ENCODE peak calls at places on chromosomes 7 and 10, in ten cellular contexts. U is CD8-positive, alpha-beta T cell; W is heart left ventricle; Y is lower lobe of right lung; F is PC-3; T is CD8-positive, alpha-beta memory T cell; E is dorsolateral prefrontal cortex; P is PC-9; B is A549; A is substantia nigra. M is an unnamed sample.

GRCh38 chr7:44972562-44972961 is 6.3 kb downstream of the MYO1G start:
- DNase-seq in F (no peak), E (no peak), A (no peak), P (no peak), W (no peak), Y (no peak), U (no peak), T (no peak), B (no peak), M (no peak)

GRCh38 chr10:88245974-88246511 is 337.1 kb downstream of the RNLS start:
- DNase-seq in B (no peak), E (peak; percentile 37), A (no peak), P (no peak), W (peak; percentile 35), F (no peak), Y (no peak), T (no peak), U (no peak), M (no peak)

GRCh38 chr7:47534322-47535032 is 47.4 kb downstream of the TNS3 start:
- DNase-seq in E (no peak), B (peak; percentile 40), P (peak; percentile 76), F (peak; percentile 96), Y (no peak), U (no peak), T (no peak), A (no peak), W (no peak), M (no peak)

GRCh38 chr10:28676968-28677888 is at the start of gene BAMBI:
- DNase-seq in U (peak; percentile 78), E (peak; percentile 62), P (peak; percentile 93), Y (peak; percentile 94), B (peak; percentile 90), T (peak; percentile 90), F (peak; percentile 89), W (peak; percentile 93), A (peak; percentile 94), M (peak; percentile 94)

GRCh38 chr7:113404245-113404644 is 285.9 kb upstream of the SMIM30 start:
- DNase-seq in T (no peak), Y (no peak), B (peak; percentile 9), U (no peak), W (no peak), E (no peak), F (peak; percentile 33), A (no peak), P (no peak), M (no peak)

GRCh38 chr10:103727546-103727963 is 127.8 kb downstream of the SH3PXD2A start:
- DNase-seq in A (peak; percentile 68), U (no peak), B (no peak), T (no peak), Y (no peak), P (no peak), E (peak; percentile 88), F (no peak), W (peak; percentile 58), M (no peak)

GRCh38 chr10:71232089-71232998 is 20.0 kb downstream of the UNC5B start:
- DNase-seq in E (peak; percentile 90), B (no peak), T (no peak), F (no peak), P (peak; percentile 47), Y (peak; percentile 78), U (no peak), A (peak; percentile 95), W (peak; percentile 86), M (peak; percentile 73)

GRCh38 chr7:24576171-24577052 is 3.2 kb downstream of the PALS2 start:
- DNase-seq in U (no peak), A (no peak), E (no peak), T (no peak), F (peak; percentile 75), Y (no peak), B (peak; percentile 72), W (no peak), P (peak; percentile 16), M (peak; percentile 13)

GRCh38 chr10:48924988-48925387 is 14.7 kb downstream of the LRRC18 start:
- DNase-seq in F (no peak), Y (no peak), A (no peak), E (no peak), P (no peak), B (no peak), W (no peak), T (no peak), U (no peak), M (no peak)

GRCh38 chr10:1169981-1170866 is 114.0 kb downstream of the WDR37 start:
- DNase-seq in T (no peak), Y (no peak), U (no peak), B (no peak), P (no peak), W (no peak), F (no peak), E (no peak), A (no peak), M (no peak)

GRCh38 chr7:142177869-142178268 is 66.4 kb downstream of the MGAM2 start:
- DNase-seq in Y (no peak), T (no peak), W (no peak), F (no peak), P (no peak), E (no peak), B (no peak), A (no peak), U (no peak), M (no peak)

GRCh38 chr7:19062216-19062615 is 55.2 kb downstream of the TWIST1 start:
- DNase-seq in U (no peak), W (no peak), F (no peak), P (no peak), E (no peak), A (no peak), T (no peak), Y (no peak), B (no peak), M (no peak)

GRCh38 chr10:95457319-95457886 is 103.8 kb downstream of the SORBS1 start:
- DNase-seq in B (no peak), Y (no peak), F (peak; percentile 55), U (no peak), W (no peak), E (no peak), A (no peak), P (no peak), T (no peak), M (no peak)

GRCh38 chr7:111752022-111752582 is 189.8 kb upstream of the IMMP2L start:
- DNase-seq in U (peak; percentile 8), W (peak; percentile 37), P (peak; percentile 63), T (peak; percentile 61), A (peak; percentile 49), Y (peak; percentile 66), B (peak; percentile 52), E (peak; percentile 22), F (peak; percentile 76), M (peak; percentile 16)

GRCh38 chr10:113424304-113424721 is 128.5 kb upstream of the HABP2 start:
- DNase-seq in W (peak; percentile 30), T (no peak), B (no peak), U (no peak), P (no peak), A (no peak), E (no peak), F (no peak), Y (no peak), M (no peak)

GRCh38 chr7:80014507-80014906 is 120.1 kb upstream of the GNAI1 start:
- DNase-seq in B (no peak), U (no peak), E (no peak), W (no peak), F (peak; percentile 76), P (no peak), Y (no peak), A (no peak), T (no peak), M (no peak)

GRCh38 chr7:99975782-99976521 is at the start of gene AZGP1:
- DNase-seq in Y (no peak), P (no peak), U (no peak), W (peak; percentile 66), F (peak; percentile 27), B (no peak), A (peak; percentile 60), E (no peak), T (no peak), M (no peak)
- H3K27ac ChIP-seq in Y (no peak within 1 kb of the TSS), P (no peak within 1 kb of the TSS), U (no peak within 1 kb of the TSS), W (peak within 1 kb of the TSS; percentile 79), F (no peak within 1 kb of the TSS), B (no peak within 1 kb of the TSS), A (peak within 1 kb of the TSS; percentile 64), E (no peak within 1 kb of the TSS), T (no peak within 1 kb of the TSS), M (no peak within 1 kb of the TSS)

GRCh38 chr10:73774637-73775036 is 7.2 kb upstream of the CHCHD1 start:
- DNase-seq in U (no peak), E (no peak), P (no peak), W (no peak), Y (no peak), B (peak; percentile 47), F (peak; percentile 91), A (no peak), T (no peak), M (no peak)
- H3K27ac ChIP-seq in U (no peak overlapping the region), E (peak overlapping the region; percentile 13), P (no peak overlapping the region), W (no peak overlapping the region), Y (peak overlapping the region; percentile 98), B (no peak overlapping the region), F (no peak overlapping the region), A (no peak overlapping the region), T (peak overlapping the region; percentile 90), M (no peak overlapping the region)

DNA sequence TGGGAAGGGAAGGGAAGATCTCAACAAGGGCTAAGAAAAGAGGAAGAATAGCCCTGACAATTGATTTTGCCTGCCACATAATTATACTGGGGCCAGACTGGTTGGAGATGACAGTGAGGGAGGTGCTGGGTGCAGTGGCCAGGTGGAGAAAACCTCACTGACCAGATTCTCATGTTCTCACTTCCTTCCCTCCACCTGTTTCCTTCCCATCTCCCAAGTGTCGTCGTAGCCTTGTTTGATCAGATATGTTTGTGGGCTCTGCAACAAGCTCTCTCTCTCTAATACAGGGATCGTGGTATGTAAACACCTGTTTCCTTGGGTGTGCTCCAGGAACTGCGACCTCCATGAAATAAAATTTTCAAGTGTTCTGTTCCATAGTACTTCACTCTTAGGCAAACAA is 60.2 kb downstream of the VCL start:
- DNase-seq in A (no peak), U (no peak), W (no peak), P (peak; percentile 23), E (no peak), T (no peak), F (peak; percentile 94), B (no peak), Y (no peak), M (no peak)
- H3K27ac ChIP-seq in A (no peak overlapping the region), U (no peak overlapping the region), W (peak overlapping the region; percentile 76), P (peak overlapping the region; percentile 92), E (no peak overlapping the region), T (no peak overlapping the region), F (peak overlapping the region; percentile 71), B (peak overlapping the region; percentile 77), Y (peak overlapping the region; percentile 9), M (no peak overlapping the region)

DNA sequence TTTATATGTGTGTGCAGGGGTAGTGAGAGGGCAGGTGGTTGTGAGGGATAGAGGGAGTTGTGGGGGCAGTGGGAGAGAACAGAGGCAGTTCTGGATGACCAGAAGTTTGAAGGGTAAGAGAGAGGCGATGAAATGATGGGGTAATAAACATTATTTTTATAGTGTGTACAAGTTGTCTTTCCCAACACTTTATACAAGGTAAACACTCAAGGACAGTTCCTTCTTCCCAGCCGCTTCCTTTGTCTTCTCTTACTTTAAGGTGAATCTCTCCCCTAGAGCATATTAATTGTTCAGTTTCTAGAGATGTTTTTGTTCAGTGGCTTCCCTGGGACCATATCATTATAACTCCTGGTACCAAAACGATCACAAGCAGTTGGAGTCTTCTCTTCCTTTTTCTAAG is 475.8 kb downstream of the PLXNA4 start:
- DNase-seq in E (no peak), T (no peak), F (no peak), W (no peak), Y (no peak), P (no peak), A (no peak), U (no peak), B (no peak), M (no peak)
- H3K27ac ChIP-seq in E (no peak overlapping the region), T (no peak overlapping the region), F (no peak overlapping the region), W (no peak overlapping the region), Y (no peak overlapping the region), P (no peak overlapping the region), A (no peak overlapping the region), U (no peak overlapping the region), B (no peak overlapping the region), M (no peak overlapping the region)

M was measured in thyroid gland.